ENCODE peak calls at places on chromosomes 4 and X, in nine cellular contexts. Z is prostate gland; J is aorta; W is heart right ventricle; U is small intestine; G is naive thymus-derived CD4-positive, alpha-beta T cell; V is ascending aorta; O is hepatocyte; Y is tibial artery. F is an unnamed sample. For H3K4me1 and H3K36me3, the result is how much of the 10 kb centered on the place peaks cover.

GRCh38 chr4:89727236-89727635 is 109.7 kb downstream of the SNCA start:
- DNase-seq in Z (no peak), J (no peak), W (no peak), U (no peak), G (no peak), V (no peak), O (no peak), Y (no peak), F (no peak)

GRCh38 chr4:41887821-41888699 is 47.2 kb upstream of the TMEM33 start:
- DNase-seq in Z (no peak), J (no peak), W (no peak), U (peak), G (peak), V (no peak), O (peak), Y (no peak), F (no peak)

GRCh38 chrX:75784689-75785491 is at the start of gene MAGEE2:
- DNase-seq in Z (no peak), J (no peak), W (peak), U (no peak), G (no peak), V (no peak), O (no peak), Y (no peak), F (peak)

GRCh38 chr4:83261307-83261706 is 23.3 kb downstream of the COQ2 start:
- DNase-seq in Z (no peak), J (no peak), W (no peak), U (peak), G (no peak), V (no peak), O (no peak), Y (no peak), F (no peak)

GRCh38 chrX:153993978-153994377 is 21.4 kb downstream of the TMEM187 start:
- DNase-seq in Z (no peak), J (no peak), W (no peak), U (no peak), G (no peak), V (no peak), O (no peak), Y (no peak), F (no peak)

GRCh38 chr4:79467246-79467932 is 59.4 kb upstream of the GK2 start:
- DNase-seq in Z (no peak), J (no peak), W (no peak), U (no peak), G (no peak), V (no peak), O (no peak), Y (no peak), F (no peak)

GRCh38 chr4:8831221-8832129 is 40.2 kb downstream of the HMX1 start:
- DNase-seq in Z (no peak), J (peak), W (no peak), U (no peak), G (no peak), V (peak), O (no peak), Y (no peak), F (no peak)

GRCh38 chr4:3783691-3784306 is 17.6 kb downstream of the ADRA2C start:
- DNase-seq in Z (no peak), J (no peak), W (no peak), U (peak), G (no peak), V (no peak), O (peak), Y (no peak), F (no peak)

GRCh38 chr4:184232975-184233374 is 15.3 kb upstream of the ENPP6 start:
- DNase-seq in Z (no peak), J (no peak), W (no peak), U (peak), G (no peak), V (no peak), O (no peak), Y (no peak), F (no peak)

GRCh38 chr4:54992266-54992665 is 133.1 kb downstream of the KDR start:
- DNase-seq in Z (no peak), J (no peak), W (no peak), U (no peak), G (no peak), V (no peak), O (no peak), Y (no peak), F (no peak)

DNA sequence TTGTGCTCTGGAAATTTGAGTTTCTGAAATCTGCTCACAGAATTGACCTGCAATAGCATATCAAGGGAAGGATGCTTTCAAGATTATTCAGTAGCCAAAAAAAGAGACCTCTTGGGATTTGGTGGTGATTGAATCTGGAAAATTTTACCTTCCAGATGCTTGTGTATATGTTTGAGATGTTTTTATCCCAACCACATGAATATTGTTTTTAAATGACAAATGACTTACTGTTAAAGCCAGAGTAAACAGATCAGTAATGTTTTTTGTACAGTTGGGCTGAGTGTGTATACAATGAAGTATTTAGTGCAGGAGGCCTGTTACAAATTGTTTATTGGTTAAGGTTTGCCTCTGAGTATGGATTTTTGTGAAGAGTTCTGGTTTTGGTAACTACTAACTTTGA is 126.5 kb downstream of the CBR4 start:
- DNase-seq in Z (no peak), J (no peak), W (no peak), U (no peak), G (no peak), V (no peak), O (no peak), Y (no peak), F (no peak)
- H3K4me1 ChIP-seq in Z (under half), J (under half), W (under half), U (under half), G (under half), V (under half), O (under half), Y (half or more), F (half or more)

GRCh38 chrX:101799387-101799786 is 132.4 kb downstream of the ZMAT1 start:
- DNase-seq in Z (peak), J (peak), W (peak), U (peak), G (peak), V (peak), O (peak), Y (peak), F (peak)
- H3K4me3 ChIP-seq in Z (no peak), J (no peak), W (peak), U (no peak), G (no peak), V (no peak), O (no peak), Y (peak), F (peak)

GRCh38 chr4:73080789-73081188 is 11.3 kb upstream of the COX18 start:
- DNase-seq in Z (no peak), J (no peak), W (no peak), U (no peak), G (no peak), V (no peak), O (no peak), Y (no peak), F (no peak)
- H3K36me3 ChIP-seq in Z (under half), J (under half), W (under half), U (under half), G (under half), V (half or more), O (under half), Y (half or more), F (half or more)

GRCh38 chr4:2313366-2313765 is 51.5 kb upstream of the MXD4 start:
- DNase-seq in Z (no peak), J (no peak), W (no peak), U (no peak), G (no peak), V (no peak), O (no peak), Y (no peak), F (no peak)
- H3K4me1 ChIP-seq in Z (under half), J (under half), W (under half), U (under half), G (under half), V (under half), O (under half), Y (under half), F (under half)

DNA sequence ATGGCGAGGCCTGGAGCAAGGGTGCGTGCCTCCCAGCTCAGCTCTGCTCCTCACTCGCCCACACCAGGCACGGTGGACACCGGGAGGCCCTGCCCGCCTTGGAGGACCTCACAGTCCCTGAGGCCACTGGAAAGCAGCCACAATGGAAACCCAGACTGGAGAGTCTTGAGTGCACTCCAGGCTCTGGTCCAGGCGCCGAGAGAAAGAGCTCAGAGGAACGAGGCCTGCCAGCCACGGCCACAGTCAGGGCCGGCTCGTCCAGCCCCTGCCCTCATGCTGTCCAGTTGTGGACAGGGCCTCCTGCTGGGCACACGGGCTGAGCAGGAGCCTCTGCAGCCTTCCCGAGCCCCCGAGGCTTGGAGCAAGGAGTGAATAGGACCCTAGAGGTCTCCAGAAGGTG is 53.3 kb upstream of the GRPEL1 start:
- DNase-seq in Z (no peak), J (no peak), W (no peak), U (no peak), G (no peak), V (no peak), O (no peak), Y (peak), F (no peak)
- H3K4me3 ChIP-seq in Z (no peak), J (no peak), W (no peak), U (no peak), G (no peak), V (no peak), O (no peak), Y (no peak), F (no peak)

DNA sequence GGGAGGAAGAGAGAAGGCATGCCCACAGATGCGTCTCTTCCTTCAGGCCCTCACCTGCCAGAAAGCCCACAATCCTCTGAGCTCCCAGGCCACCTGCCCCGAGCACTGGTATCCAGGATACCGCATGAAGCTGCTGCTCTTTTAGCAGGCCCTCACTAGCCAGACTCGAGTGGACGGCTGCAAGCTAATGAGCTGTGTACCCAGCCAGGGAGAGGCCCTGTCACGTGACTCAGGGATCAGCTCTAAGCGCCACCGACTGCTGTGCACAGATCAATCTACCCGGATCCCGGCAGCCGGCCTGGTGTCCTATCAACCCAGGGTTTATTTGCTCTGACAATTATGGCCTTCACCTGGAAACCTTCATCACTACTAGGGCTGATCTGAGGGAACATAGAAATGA is 39.0 kb downstream of the BCOR start:
- DNase-seq in Z (no peak), J (peak), W (no peak), U (peak), G (no peak), V (peak), O (peak), Y (no peak), F (no peak)
- H3K36me3 ChIP-seq in Z (under half), J (under half), W (under half), U (under half), G (half or more), V (half or more), O (under half), Y (half or more), F (half or more)

DNA sequence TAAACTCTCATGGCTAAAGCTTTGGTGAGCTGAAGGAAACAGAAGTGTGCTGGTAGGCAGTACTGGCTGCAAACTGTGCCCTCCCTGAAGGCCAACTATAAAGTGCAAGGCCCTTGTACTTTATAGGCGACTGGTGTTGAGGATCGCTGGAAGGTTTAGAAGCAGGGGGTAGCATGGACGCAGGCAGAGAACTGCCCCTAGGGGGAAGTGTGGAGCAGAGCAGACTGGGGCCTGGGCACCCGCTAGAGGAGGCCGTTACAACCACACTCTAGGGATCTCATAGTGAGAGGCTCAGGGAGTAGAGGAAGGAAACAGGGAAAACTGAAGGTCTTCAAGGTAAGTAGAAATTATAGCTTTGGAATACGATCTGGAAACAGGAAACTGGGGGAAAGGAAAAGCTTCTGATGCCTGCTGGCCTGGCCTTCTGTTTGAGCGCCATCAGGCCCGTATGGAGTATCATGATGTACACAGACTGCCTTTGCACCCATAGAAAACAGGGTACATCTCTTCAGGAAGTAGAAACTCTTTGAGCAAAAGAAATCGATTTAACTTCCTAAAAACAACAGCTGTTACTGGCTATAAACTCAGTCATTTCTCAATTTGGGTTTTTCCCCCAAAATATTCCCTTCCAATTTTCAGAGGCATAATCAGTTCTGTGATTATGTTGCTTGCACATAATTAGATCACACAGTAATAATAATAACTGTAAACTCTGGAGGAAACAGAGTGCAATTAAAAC is 23.9 kb upstream of the TMSB4X start:
- DNase-seq in Z (no peak), J (no peak), W (peak), U (peak), G (peak), V (no peak), O (peak), Y (no peak), F (no peak)
- H3K4me1 ChIP-seq in Z (under half), J (under half), W (under half), U (under half), G (half or more), V (under half), O (under half), Y (under half), F (under half)